ENCODE peak calls at places on chromosomes 3 and 15, in four cellular contexts. X is lower lobe of right lung, O is testis, I is cardiac muscle cell. V is an unnamed sample.
A peak's percentile ranks its signal among the peaks of the same experiment; 100 is the strongest.

GRCh38 chr3:116552261-116552660 is 107.0 kb upstream of the LSAMP start:
- DNase-seq in X (no peak), O (no peak), I (no peak), V (no peak)

GRCh38 chr3:172516318-172517214 is 6.7 kb downstream of the TNFSF10 start:
- DNase-seq in X (no peak), O (peak; percentile 58), I (peak; percentile 83), V (no peak)

GRCh38 chr3:171055336-171056178 is 29.0 kb upstream of the SLC2A2 start:
- DNase-seq in X (no peak), O (no peak), I (peak; percentile 58), V (no peak)

GRCh38 chr3:58725326-58725853 is 58.8 kb upstream of the FAM3D start:
- DNase-seq in X (no peak), O (no peak), I (no peak), V (no peak)

GRCh38 chr3:60366491-60366890 is 884.8 kb downstream of the FHIT start:
- DNase-seq in X (no peak), O (no peak), I (no peak), V (no peak)

GRCh38 chr15:37103475-37104071 is 3.2 kb upstream of the MEIS2 start:
- DNase-seq in X (no peak), O (no peak), I (no peak), V (no peak)

GRCh38 chr3:38031022-38031994 is 1.9 kb upstream of the PLCD1 start:
- DNase-seq in X (peak; percentile 87), O (peak; percentile 57), I (peak; percentile 10), V (no peak)

GRCh38 chr3:144687862-144688261 is 716.2 kb downstream of the DIPK2A start:
- DNase-seq in X (no peak), O (peak; percentile 16), I (peak; percentile 18), V (peak; percentile 3)

GRCh38 chr15:64825081-64825430 is 391 bp downstream of the PIF1 start:
- DNase-seq in X (no peak), O (no peak), I (no peak), V (no peak)

GRCh38 chr3:190644035-190644434 is 130.2 kb downstream of the IL1RAP start:
- DNase-seq in X (no peak), O (no peak), I (no peak), V (no peak)

GRCh38 chr15:99566157-99566900 is 545 bp downstream of the MEF2A start:
- DNase-seq in X (peak; percentile 57), O (peak; percentile 43), I (no peak), V (peak; percentile 23)

GRCh38 chr3:13352621-13353131 is 67.4 kb downstream of the NUP210 start:
- DNase-seq in X (no peak), O (no peak), I (peak; percentile 15), V (no peak)

GRCh38 chr3:125150525-125151436 is 61.8 kb downstream of the SLC12A8 start:
- DNase-seq in X (peak; percentile 35), O (peak; percentile 72), I (peak; percentile 52), V (peak; percentile 80)

GRCh38 chr15:63501256-63502089 is 2.9 kb upstream of the USP3 start:
- DNase-seq in X (peak; percentile 84), O (peak; percentile 84), I (peak; percentile 97), V (no peak)

GRCh38 chr15:58038426-58039106 is 26.9 kb downstream of the ALDH1A2 start:
- DNase-seq in X (no peak), O (no peak), I (peak; percentile 68), V (peak; percentile 60)

GRCh38 chr15:38824719-38825118 is 260.1 kb upstream of the RASGRP1 start:
- DNase-seq in X (no peak), O (no peak), I (no peak), V (no peak)

GRCh38 chr15:35690698-35691116 is 144.7 kb upstream of the DPH6 start:
- DNase-seq in X (no peak), O (peak; percentile 54), I (peak; percentile 97), V (no peak)

GRCh38 chr3:192060160-192060783 is 599.3 kb downstream of the PYDC2 start:
- DNase-seq in X (no peak), O (no peak), I (no peak), V (no peak)

GRCh38 chr15:51286816-51287215 is 51.6 kb downstream of the CYP19A1 start:
- DNase-seq in X (no peak), O (no peak), I (no peak), V (no peak)

GRCh38 chr15:67967871-67968423 is 86.2 kb upstream of the PIAS1 start:
- DNase-seq in X (peak; percentile 90), O (peak; percentile 80), I (peak; percentile 79), V (peak; percentile 76)

GRCh38 chr15:67446449-67446848 is 74.5 kb upstream of the C15orf61 start:
- DNase-seq in X (no peak), O (no peak), I (no peak), V (no peak)

GRCh38 chr3:27659279-27660021 is 62.7 kb downstream of the EOMES start:
- DNase-seq in X (peak; percentile 67), O (peak; percentile 75), I (peak; percentile 67), V (peak; percentile 52)

GRCh38 chr3:162629372-162629771 is 1132.8 kb downstream of the OTOL1 start:
- DNase-seq in X (no peak), O (no peak), I (no peak), V (no peak)

GRCh38 chr3:153379516-153379915 is 217.5 kb downstream of the RAP2B start:
- DNase-seq in X (no peak), O (no peak), I (no peak), V (no peak)

GRCh38 chr3:123385981-123386380 is 62.9 kb downstream of the ADCY5 start:
- DNase-seq in X (no peak), O (peak; percentile 28), I (peak; percentile 24), V (peak; percentile 26)

GRCh38 chr15:85584791-85585360 is 204.5 kb downstream of the AKAP13 start:
- DNase-seq in X (no peak), O (no peak), I (no peak), V (no peak)

GRCh38 chr3:33490641-33491241 is 50.5 kb upstream of the UBP1 start:
- DNase-seq in X (no peak), O (no peak), I (peak; percentile 59), V (no peak)

GRCh38 chr15:66879511-66879910 is 177.5 kb downstream of the SMAD6 start:
- DNase-seq in X (no peak), O (peak; percentile 7), I (no peak), V (no peak)

GRCh38 chr15:84905016-84905916 is 20.8 kb downstream of the SLC28A1 start:
- DNase-seq in X (no peak), O (no peak), I (no peak), V (no peak)

GRCh38 chr3:172562881-172563835 is 39.9 kb upstream of the TNFSF10 start:
- DNase-seq in X (no peak), O (no peak), I (peak; percentile 98), V (no peak)

GRCh38 chr3:133162906-133163305 is 124.7 kb downstream of the TMEM108 start:
- DNase-seq in X (no peak), O (no peak), I (no peak), V (no peak)

GRCh38 chr15:78633348-78633747 is 7.7 kb downstream of the CHRNB4 start:
- DNase-seq in X (no peak), O (no peak), I (no peak), V (no peak)

GRCh38 chr15:59532770-59533379 is 78.7 kb upstream of the GCNT3 start:
- DNase-seq in X (no peak), O (peak; percentile 21), I (peak; percentile 64), V (peak; percentile 46)

GRCh38 chr3:134205426-134205825 is 45.2 kb downstream of the RYK start:
- DNase-seq in X (no peak), O (no peak), I (no peak), V (no peak)

GRCh38 chr3:53817211-53817610 is 29.0 kb downstream of the CHDH start:
- DNase-seq in X (no peak), O (peak; percentile 10), I (no peak), V (no peak)

DNA sequence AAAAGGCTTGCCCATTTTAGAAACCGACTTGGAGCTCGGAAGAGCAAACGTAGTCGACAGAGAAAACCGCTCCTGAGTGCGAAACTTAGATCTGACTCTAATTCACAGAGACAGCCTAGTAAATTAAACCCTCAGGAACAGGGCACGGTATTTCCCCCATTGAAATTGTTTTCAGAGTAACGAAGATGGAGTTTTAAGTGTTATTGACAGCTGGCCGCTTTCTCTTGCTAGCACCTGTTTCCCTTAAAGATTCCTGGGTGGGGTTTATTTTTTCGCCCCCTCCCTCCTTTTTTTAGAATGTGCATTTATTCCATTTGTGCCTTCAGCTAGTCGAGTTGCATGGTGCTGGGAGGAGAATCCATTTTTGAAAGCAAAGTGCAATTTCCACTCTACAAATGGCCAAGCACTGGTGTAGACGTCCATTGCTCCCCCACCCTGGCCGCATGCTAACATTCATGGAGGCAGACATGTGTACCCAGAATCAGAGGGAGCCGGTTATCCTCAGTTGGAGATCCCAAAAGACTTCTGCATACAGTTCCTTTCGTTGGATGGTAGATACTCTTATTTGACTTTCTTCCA is 532.0 kb upstream of the SEMA6D start:
- DNase-seq in X (no peak), O (no peak), I (peak; percentile 5), V (no peak)
- H3K4me3 ChIP-seq in X (peak overlapping the region; percentile 51), O (peak overlapping the region; percentile 51), I (peak overlapping the region; percentile 68), V (no peak overlapping the region)

GRCh38 chr3:48082580-48083187 is 66.5 kb upstream of the MAP4 start:
- DNase-seq in X (no peak), O (no peak), I (no peak), V (no peak)
- H3K27ac ChIP-seq in X (no peak overlapping the region), O (no peak overlapping the region), I (no peak overlapping the region), V (no peak overlapping the region)

GRCh38 chr3:195542691-195543641 is at the start of gene PPP1R2:
- DNase-seq in X (peak; percentile 94), O (peak; percentile 96), I (peak; percentile 94), V (peak; percentile 92)

GRCh38 chr3:195542261-195542660 is 864 bp downstream of the PPP1R2 start:
- DNase-seq in X (no peak), O (no peak), I (peak; percentile 6), V (no peak)

GRCh38 chr3:195546130-195546560 is 3.0 kb upstream of the PPP1R2 start:
- DNase-seq in X (no peak), O (no peak), I (peak; percentile 86), V (peak; percentile 20)

GRCh38 chr3:195543642-195544536 is 764 bp upstream of the PPP1R2 start:
- DNase-seq in X (peak; percentile 53), O (no peak), I (peak; percentile 54), V (peak; percentile 14)

DNA sequence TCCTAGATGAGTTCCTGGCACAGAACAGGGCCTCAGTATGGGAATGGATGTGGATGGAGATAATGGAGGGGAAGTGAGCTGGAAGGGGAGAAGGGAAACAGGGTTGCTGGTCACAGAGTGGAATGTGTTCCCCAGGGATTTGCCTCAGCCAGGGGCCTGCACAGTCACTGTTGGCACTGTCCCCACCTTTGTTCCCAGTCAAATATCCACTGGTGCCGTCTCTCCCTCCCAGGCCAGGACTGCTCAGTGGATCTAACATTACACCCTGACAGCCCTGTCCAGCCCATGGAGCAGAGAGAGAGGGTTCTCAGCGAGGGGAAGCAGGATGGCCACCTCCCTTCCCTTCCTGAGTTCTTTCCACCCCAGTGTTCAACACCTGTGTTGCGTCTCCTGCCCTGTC is 1.5 kb upstream of the PPP1R2 start:
- DNase-seq in X (no peak), O (no peak), I (peak; percentile 72), V (peak; percentile 15)
- H3K4me1 ChIP-seq in X (peaks cover 48% of the 10 kb centered on the region), O (peaks cover 20% of the 10 kb centered on the region), I (peaks cover 18% of the 10 kb centered on the region), V (peaks cover 8% of the 10 kb centered on the region)

DNA sequence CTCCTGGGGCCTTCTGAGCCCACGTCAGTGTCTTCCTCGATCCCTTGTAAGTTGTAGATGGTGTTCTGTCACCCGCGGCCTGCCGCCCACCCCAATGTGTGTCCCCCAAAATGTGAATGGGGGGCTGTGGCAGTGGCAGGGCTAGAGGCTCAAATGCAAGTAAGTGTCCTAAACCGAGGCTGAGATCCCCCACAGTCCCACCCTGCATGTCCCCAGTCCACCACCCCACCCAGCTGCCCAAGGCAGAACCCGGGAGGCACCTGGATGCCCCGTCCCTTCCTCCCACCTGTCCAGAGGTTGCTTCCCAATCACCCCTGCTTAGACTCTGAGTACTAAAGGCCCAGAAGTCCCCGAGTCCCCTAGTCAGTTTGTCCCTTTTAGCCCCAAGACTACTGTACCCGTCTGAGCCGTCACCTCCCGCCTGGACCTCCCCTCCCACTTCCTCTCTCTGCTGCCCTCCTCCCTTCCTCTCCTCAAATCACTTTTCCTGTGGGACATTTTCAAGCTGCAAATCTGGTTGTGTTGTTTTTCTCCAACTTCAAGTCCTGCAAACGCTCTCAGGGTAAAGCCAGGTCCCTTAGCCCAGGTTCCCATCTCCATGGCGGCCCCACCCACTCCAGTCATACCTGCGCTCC is 11.8 kb upstream of the PLXND1 start:
- DNase-seq in X (no peak), O (no peak), I (no peak), V (no peak)
- H3K4me3 ChIP-seq in X (peak overlapping the region; percentile 3), O (no peak overlapping the region), I (no peak overlapping the region), V (no peak overlapping the region)

V was measured in SJCRH30.